ENCODE peak calls at places on chromosomes 16 and 17, in seven cellular contexts. One of them, this sample, is unnamed.
A peak's percentile ranks its signal among the peaks of the same experiment; 100 is the strongest.

GRCh38 chr17:58525239-58525638 is 10.8 kb upstream of the MTMR4 start:
- DNase-seq in fibroblast of lung: peak; percentile 82
- DNase-seq in CD4-positive, alpha-beta memory T cell: no peak
- DNase-seq in tibial nerve: no peak
- DNase-seq in A549: no peak
- DNase-seq in neuronal stem cell: no peak
- DNase-seq in mucosa of descending colon: no peak
- DNase-seq in this sample: no peak

GRCh38 chr16:7231762-7232161 is 100.9 kb upstream of the RBFOX1 start:
- DNase-seq in fibroblast of lung: no peak
- DNase-seq in CD4-positive, alpha-beta memory T cell: no peak
- DNase-seq in tibial nerve: no peak
- DNase-seq in A549: no peak
- DNase-seq in neuronal stem cell: no peak
- DNase-seq in mucosa of descending colon: no peak
- DNase-seq in this sample: no peak

GRCh38 chr17:75588546-75589016 is 981 bp downstream of the MYO15B start:
- DNase-seq in fibroblast of lung: no peak
- DNase-seq in CD4-positive, alpha-beta memory T cell: no peak
- DNase-seq in tibial nerve: no peak
- DNase-seq in A549: no peak
- DNase-seq in neuronal stem cell: peak; percentile 47
- DNase-seq in mucosa of descending colon: no peak
- DNase-seq in this sample: no peak

GRCh38 chr17:52024296-52024870 is 134.1 kb downstream of the CA10 start:
- DNase-seq in fibroblast of lung: no peak
- DNase-seq in CD4-positive, alpha-beta memory T cell: no peak
- DNase-seq in tibial nerve: no peak
- DNase-seq in A549: no peak
- DNase-seq in neuronal stem cell: no peak
- DNase-seq in mucosa of descending colon: no peak
- DNase-seq in this sample: no peak

GRCh38 chr17:42312285-42313130 is 24.2 kb downstream of the STAT5A start:
- DNase-seq in fibroblast of lung: peak; percentile 83
- DNase-seq in CD4-positive, alpha-beta memory T cell: peak; percentile 80
- DNase-seq in tibial nerve: peak; percentile 78
- DNase-seq in A549: peak; percentile 86
- DNase-seq in neuronal stem cell: peak; percentile 70
- DNase-seq in mucosa of descending colon: peak; percentile 76
- DNase-seq in this sample: peak; percentile 67

GRCh38 chr16:56866955-56867830 is 2.2 kb downstream of the SLC12A3 start:
- DNase-seq in fibroblast of lung: peak; percentile 78
- DNase-seq in CD4-positive, alpha-beta memory T cell: no peak
- DNase-seq in tibial nerve: no peak
- DNase-seq in A549: peak; percentile 66
- DNase-seq in neuronal stem cell: peak; percentile 61
- DNase-seq in mucosa of descending colon: peak; percentile 78
- DNase-seq in this sample: peak; percentile 18

GRCh38 chr16:1330260-1330914 is 3.1 kb upstream of the BAIAP3 start:
- DNase-seq in fibroblast of lung: no peak
- DNase-seq in CD4-positive, alpha-beta memory T cell: no peak
- DNase-seq in tibial nerve: no peak
- DNase-seq in A549: no peak
- DNase-seq in neuronal stem cell: no peak
- DNase-seq in mucosa of descending colon: no peak
- DNase-seq in this sample: no peak

GRCh38 chr17:47686276-47686635 is 7.7 kb upstream of the TBKBP1 start:
- DNase-seq in fibroblast of lung: peak; percentile 67
- DNase-seq in CD4-positive, alpha-beta memory T cell: no peak
- DNase-seq in tibial nerve: no peak
- DNase-seq in A549: no peak
- DNase-seq in neuronal stem cell: no peak
- DNase-seq in mucosa of descending colon: no peak
- DNase-seq in this sample: no peak

GRCh38 chr16:49378816-49379215 is 5.2 kb downstream of the C16orf78 start:
- DNase-seq in fibroblast of lung: no peak
- DNase-seq in CD4-positive, alpha-beta memory T cell: no peak
- DNase-seq in tibial nerve: no peak
- DNase-seq in A549: no peak
- DNase-seq in neuronal stem cell: no peak
- DNase-seq in mucosa of descending colon: no peak
- DNase-seq in this sample: no peak

GRCh38 chr17:45372325-45372869 is 55.6 kb upstream of the MAP3K14 start:
- DNase-seq in fibroblast of lung: no peak
- DNase-seq in CD4-positive, alpha-beta memory T cell: no peak
- DNase-seq in tibial nerve: peak; percentile 12
- DNase-seq in A549: peak; percentile 50
- DNase-seq in neuronal stem cell: no peak
- DNase-seq in mucosa of descending colon: no peak
- DNase-seq in this sample: no peak

GRCh38 chr16:66639091-66639885 is 34.8 kb downstream of the CMTM3 start:
- DNase-seq in fibroblast of lung: no peak
- DNase-seq in CD4-positive, alpha-beta memory T cell: no peak
- DNase-seq in tibial nerve: no peak
- DNase-seq in A549: no peak
- DNase-seq in neuronal stem cell: no peak
- DNase-seq in mucosa of descending colon: no peak
- DNase-seq in this sample: no peak

GRCh38 chr17:39668141-39668924 is at the start of gene PNMT:
- DNase-seq in fibroblast of lung: peak; percentile 52
- DNase-seq in CD4-positive, alpha-beta memory T cell: peak; percentile 62
- DNase-seq in tibial nerve: peak; percentile 55
- DNase-seq in A549: peak; percentile 84
- DNase-seq in neuronal stem cell: no peak
- DNase-seq in mucosa of descending colon: peak; percentile 86
- DNase-seq in this sample: peak; percentile 63

GRCh38 chr17:31385428-31386285 is 5.8 kb upstream of the RAB11FIP4 start:
- DNase-seq in fibroblast of lung: no peak
- DNase-seq in CD4-positive, alpha-beta memory T cell: no peak
- DNase-seq in tibial nerve: no peak
- DNase-seq in A549: no peak
- DNase-seq in neuronal stem cell: no peak
- DNase-seq in mucosa of descending colon: no peak
- DNase-seq in this sample: no peak

GRCh38 chr17:65198653-65199382 is 61.6 kb downstream of the RGS9 start:
- DNase-seq in fibroblast of lung: peak; percentile 78
- DNase-seq in CD4-positive, alpha-beta memory T cell: no peak
- DNase-seq in tibial nerve: no peak
- DNase-seq in A549: peak; percentile 97
- DNase-seq in neuronal stem cell: peak; percentile 52
- DNase-seq in mucosa of descending colon: peak; percentile 11
- DNase-seq in this sample: no peak

GRCh38 chr17:50898369-50899004 is 32.3 kb upstream of the TOB1 start:
- DNase-seq in fibroblast of lung: no peak
- DNase-seq in CD4-positive, alpha-beta memory T cell: no peak
- DNase-seq in tibial nerve: no peak
- DNase-seq in A549: no peak
- DNase-seq in neuronal stem cell: no peak
- DNase-seq in mucosa of descending colon: no peak
- DNase-seq in this sample: no peak

GRCh38 chr17:29746669-29747068 is 124.0 kb upstream of the CORO6 start:
- DNase-seq in fibroblast of lung: no peak
- DNase-seq in CD4-positive, alpha-beta memory T cell: no peak
- DNase-seq in tibial nerve: no peak
- DNase-seq in A549: no peak
- DNase-seq in neuronal stem cell: no peak
- DNase-seq in mucosa of descending colon: no peak
- DNase-seq in this sample: no peak

GRCh38 chr17:12789976-12790805 is 893 bp downstream of the ARHGAP44 start:
- DNase-seq in fibroblast of lung: no peak
- DNase-seq in CD4-positive, alpha-beta memory T cell: no peak
- DNase-seq in tibial nerve: no peak
- DNase-seq in A549: no peak
- DNase-seq in neuronal stem cell: peak; percentile 6
- DNase-seq in mucosa of descending colon: peak; percentile 44
- DNase-seq in this sample: no peak

DNA sequence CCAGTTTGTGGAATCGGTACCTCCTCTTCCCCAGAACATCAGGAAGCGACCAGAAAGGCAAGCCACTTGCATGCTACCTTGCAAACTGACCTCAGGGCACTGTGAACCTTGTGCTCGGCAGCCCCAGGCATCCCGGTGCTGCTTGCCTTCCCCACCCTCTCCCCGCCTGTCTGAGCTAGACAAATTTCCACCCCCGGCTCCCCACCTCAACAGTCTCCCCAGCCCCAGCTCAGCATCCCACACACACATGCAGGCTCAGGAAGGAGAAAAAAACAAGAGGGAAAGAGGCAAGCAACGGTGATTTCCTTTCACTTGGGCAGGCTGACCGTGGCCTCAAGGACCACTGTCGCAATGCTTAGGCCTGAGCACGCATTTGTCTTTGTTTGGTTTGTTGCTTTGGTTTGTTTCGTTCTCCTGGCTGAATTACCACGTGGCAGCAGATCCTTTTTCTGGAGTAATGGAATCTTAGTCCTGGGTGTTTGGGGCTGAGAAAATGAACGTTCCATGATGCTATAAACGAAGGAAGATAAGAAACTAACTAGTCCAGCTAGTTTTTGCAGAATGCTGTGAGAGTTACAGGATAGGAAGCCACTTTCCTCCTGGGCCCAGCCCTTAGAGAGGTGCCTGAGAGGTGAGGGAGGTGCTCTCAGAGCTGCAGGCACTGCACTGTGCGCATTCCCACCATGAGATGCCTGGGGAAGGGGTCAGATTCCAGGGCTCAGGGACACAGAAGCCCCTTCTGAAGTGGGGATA is 27.9 kb downstream of the SDK2 start:
- DNase-seq in fibroblast of lung: no peak
- DNase-seq in CD4-positive, alpha-beta memory T cell: no peak
- DNase-seq in tibial nerve: no peak
- DNase-seq in A549: no peak
- DNase-seq in neuronal stem cell: no peak
- DNase-seq in mucosa of descending colon: no peak
- DNase-seq in this sample: no peak
- H3K9me3 ChIP-seq in fibroblast of lung: no peaks in the 10 kb centered on the region
- H3K9me3 ChIP-seq in CD4-positive, alpha-beta memory T cell: no peaks in the 10 kb centered on the region
- H3K9me3 ChIP-seq in tibial nerve: no peaks in the 10 kb centered on the region
- H3K9me3 ChIP-seq in A549: no peaks in the 10 kb centered on the region
- H3K9me3 ChIP-seq in neuronal stem cell: peaks cover 10% of the 10 kb centered on the region
- H3K9me3 ChIP-seq in mucosa of descending colon: no peaks in the 10 kb centered on the region
- H3K9me3 ChIP-seq in this sample: peaks cover 3% of the 10 kb centered on the region

DNA sequence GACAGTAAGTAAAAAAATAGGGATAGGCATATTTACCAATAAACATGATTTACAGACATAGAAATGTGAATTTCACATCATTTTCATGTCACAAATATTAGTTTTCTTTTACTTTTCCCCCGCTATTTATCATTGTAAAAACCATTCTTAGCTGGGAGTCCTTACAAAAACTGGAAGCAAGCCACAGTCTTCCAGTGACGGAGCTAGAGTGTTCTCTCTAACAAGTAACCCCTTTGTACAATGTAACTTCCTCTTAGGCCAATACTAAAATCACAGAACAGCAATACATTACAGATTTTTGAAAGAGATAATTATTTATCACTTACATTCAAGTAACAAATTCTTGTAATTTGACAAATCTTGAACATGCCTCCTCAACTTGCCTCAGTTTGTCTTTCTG is 2.1 kb upstream of the KCNJ16 start:
- DNase-seq in fibroblast of lung: no peak
- DNase-seq in CD4-positive, alpha-beta memory T cell: no peak
- DNase-seq in tibial nerve: no peak
- DNase-seq in A549: no peak
- DNase-seq in neuronal stem cell: no peak
- DNase-seq in mucosa of descending colon: no peak
- DNase-seq in this sample: no peak
- H3K9me3 ChIP-seq in fibroblast of lung: no peaks in the 10 kb centered on the region
- H3K9me3 ChIP-seq in CD4-positive, alpha-beta memory T cell: no peaks in the 10 kb centered on the region
- H3K9me3 ChIP-seq in tibial nerve: no peaks in the 10 kb centered on the region
- H3K9me3 ChIP-seq in A549: no peaks in the 10 kb centered on the region
- H3K9me3 ChIP-seq in neuronal stem cell: no peaks in the 10 kb centered on the region
- H3K9me3 ChIP-seq in mucosa of descending colon: no peaks in the 10 kb centered on the region
- H3K9me3 ChIP-seq in this sample: no peaks in the 10 kb centered on the region

GRCh38 chr16:19240494-19240893 is 45.0 kb upstream of the CLEC19A start:
- DNase-seq in fibroblast of lung: no peak
- DNase-seq in CD4-positive, alpha-beta memory T cell: no peak
- DNase-seq in tibial nerve: no peak
- DNase-seq in A549: no peak
- DNase-seq in neuronal stem cell: no peak
- DNase-seq in mucosa of descending colon: no peak
- DNase-seq in this sample: no peak

GRCh38 chr16:19242186-19242585 is 43.3 kb upstream of the CLEC19A start:
- DNase-seq in fibroblast of lung: no peak
- DNase-seq in CD4-positive, alpha-beta memory T cell: no peak
- DNase-seq in tibial nerve: no peak
- DNase-seq in A549: no peak
- DNase-seq in neuronal stem cell: no peak
- DNase-seq in mucosa of descending colon: no peak
- DNase-seq in this sample: no peak

GRCh38 chr16:19238386-19238785 is 47.1 kb upstream of the CLEC19A start:
- DNase-seq in fibroblast of lung: no peak
- DNase-seq in CD4-positive, alpha-beta memory T cell: no peak
- DNase-seq in tibial nerve: no peak
- DNase-seq in A549: no peak
- DNase-seq in neuronal stem cell: no peak
- DNase-seq in mucosa of descending colon: no peak
- DNase-seq in this sample: no peak

GRCh38 chr16:19241512-19241911 is 44.0 kb upstream of the CLEC19A start:
- DNase-seq in fibroblast of lung: no peak
- DNase-seq in CD4-positive, alpha-beta memory T cell: no peak
- DNase-seq in tibial nerve: no peak
- DNase-seq in A549: no peak
- DNase-seq in neuronal stem cell: no peak
- DNase-seq in mucosa of descending colon: no peak
- DNase-seq in this sample: no peak

GRCh38 chr16:19239756-19240155 is 45.8 kb upstream of the CLEC19A start:
- DNase-seq in fibroblast of lung: no peak
- DNase-seq in CD4-positive, alpha-beta memory T cell: no peak
- DNase-seq in tibial nerve: no peak
- DNase-seq in A549: no peak
- DNase-seq in neuronal stem cell: no peak
- DNase-seq in mucosa of descending colon: no peak
- DNase-seq in this sample: no peak
- H3K9me3 ChIP-seq in fibroblast of lung: no peaks in the 10 kb centered on the region
- H3K9me3 ChIP-seq in CD4-positive, alpha-beta memory T cell: peaks cover 12% of the 10 kb centered on the region
- H3K9me3 ChIP-seq in tibial nerve: no peaks in the 10 kb centered on the region
- H3K9me3 ChIP-seq in A549: peaks cover 11% of the 10 kb centered on the region
- H3K9me3 ChIP-seq in neuronal stem cell: peaks cover 6% of the 10 kb centered on the region
- H3K9me3 ChIP-seq in mucosa of descending colon: peaks cover 12% of the 10 kb centered on the region
- H3K9me3 ChIP-seq in this sample: no peaks in the 10 kb centered on the region

GRCh38 chr16:78926723-78927200 is 673.8 kb downstream of the MAF start:
- DNase-seq in fibroblast of lung: no peak
- DNase-seq in CD4-positive, alpha-beta memory T cell: no peak
- DNase-seq in tibial nerve: no peak
- DNase-seq in A549: no peak
- DNase-seq in neuronal stem cell: no peak
- DNase-seq in mucosa of descending colon: no peak
- DNase-seq in this sample: no peak

GRCh38 chr16:78930561-78930960 is 670.0 kb downstream of the MAF start:
- DNase-seq in fibroblast of lung: no peak
- DNase-seq in CD4-positive, alpha-beta memory T cell: no peak
- DNase-seq in tibial nerve: no peak
- DNase-seq in A549: no peak
- DNase-seq in neuronal stem cell: no peak
- DNase-seq in mucosa of descending colon: no peak
- DNase-seq in this sample: no peak

GRCh38 chr16:78932395-78932794 is 668.1 kb downstream of the MAF start:
- DNase-seq in fibroblast of lung: no peak
- DNase-seq in CD4-positive, alpha-beta memory T cell: no peak
- DNase-seq in tibial nerve: no peak
- DNase-seq in A549: no peak
- DNase-seq in neuronal stem cell: no peak
- DNase-seq in mucosa of descending colon: no peak
- DNase-seq in this sample: no peak

GRCh38 chr16:78931267-78932060 is 669.1 kb downstream of the MAF start:
- DNase-seq in fibroblast of lung: no peak
- DNase-seq in CD4-positive, alpha-beta memory T cell: no peak
- DNase-seq in tibial nerve: no peak
- DNase-seq in A549: no peak
- DNase-seq in neuronal stem cell: no peak
- DNase-seq in mucosa of descending colon: no peak
- DNase-seq in this sample: no peak

GRCh38 chr16:78929798-78930197 is 670.7 kb downstream of the MAF start:
- DNase-seq in fibroblast of lung: no peak
- DNase-seq in CD4-positive, alpha-beta memory T cell: no peak
- DNase-seq in tibial nerve: no peak
- DNase-seq in A549: no peak
- DNase-seq in neuronal stem cell: no peak
- DNase-seq in mucosa of descending colon: no peak
- DNase-seq in this sample: no peak
- H3K9me3 ChIP-seq in fibroblast of lung: no peaks in the 10 kb centered on the region
- H3K9me3 ChIP-seq in CD4-positive, alpha-beta memory T cell: no peaks in the 10 kb centered on the region
- H3K9me3 ChIP-seq in tibial nerve: no peaks in the 10 kb centered on the region
- H3K9me3 ChIP-seq in A549: no peaks in the 10 kb centered on the region
- H3K9me3 ChIP-seq in neuronal stem cell: peaks cover 2% of the 10 kb centered on the region
- H3K9me3 ChIP-seq in mucosa of descending colon: no peaks in the 10 kb centered on the region
- H3K9me3 ChIP-seq in this sample: no peaks in the 10 kb centered on the region